ENCODE peak calls at places on chromosomes 2 and 18, in eight cellular contexts. G is sigmoid colon; L is CD8-positive, alpha-beta T cell; P is A673; F is heart right ventricle; C is mammary epithelial cell; K is neural progenitor cell; T is ovary. J is an unnamed sample. For H3K4me1, the result is how much of the 10 kb centered on the place peaks cover.

GRCh38 chr2:14352067-14352466 is 280.4 kb upstream of the LRATD1 start:
- DNase-seq in F (no peak), P (no peak), L (no peak), K (no peak), C (no peak), G (no peak), T (no peak), J (no peak)

GRCh38 chr18:2087877-2088673 is 483.2 kb downstream of the METTL4 start:
- DNase-seq in F (peak), K (no peak), P (no peak), L (no peak), T (no peak), C (peak), G (peak), J (no peak)

GRCh38 chr2:86753606-86754005 is 33.5 kb downstream of the RMND5A start:
- DNase-seq in G (no peak), L (no peak), C (no peak), P (no peak), F (no peak), T (no peak), K (no peak), J (no peak)

GRCh38 chr2:240269380-240269779 is 128.9 kb upstream of the OTOS start:
- DNase-seq in T (no peak), K (no peak), L (no peak), G (no peak), P (no peak), F (no peak), C (no peak), J (no peak)

GRCh38 chr2:99811544-99811943 is 321.7 kb upstream of the REV1 start:
- DNase-seq in L (no peak), T (no peak), F (no peak), G (no peak), P (no peak), C (peak), K (no peak), J (no peak)

GRCh38 chr2:236939751-236940229 is 145.9 kb upstream of the COPS8 start:
- DNase-seq in P (peak), T (no peak), L (no peak), F (no peak), C (no peak), G (no peak), K (no peak), J (no peak)

GRCh38 chr2:18855027-18855426 is 265.7 kb upstream of the NT5C1B start:
- DNase-seq in K (no peak), F (no peak), T (no peak), G (no peak), C (peak), P (no peak), L (no peak), J (no peak)

GRCh38 chr2:1791670-1792069 is 47.4 kb upstream of the PXDN start:
- DNase-seq in L (no peak), G (no peak), C (no peak), K (no peak), P (no peak), F (no peak), T (no peak), J (no peak)

GRCh38 chr2:71646028-71646427 is 192.7 kb downstream of the DYSF start:
- DNase-seq in L (no peak), K (no peak), T (no peak), P (no peak), G (peak), F (peak), C (peak), J (no peak)

GRCh38 chr2:196278491-196278911 is 107.1 kb upstream of the STK17B start:
- DNase-seq in K (no peak), T (no peak), C (peak), G (no peak), P (no peak), F (no peak), L (no peak), J (no peak)

GRCh38 chr2:17309741-17310339 is 208.4 kb downstream of the RAD51AP2 start:
- DNase-seq in F (no peak), T (no peak), P (peak), K (peak), G (no peak), L (no peak), C (peak), J (no peak)

GRCh38 chr2:62844311-62845090 is 139.0 kb downstream of the EHBP1 start:
- DNase-seq in C (no peak), P (no peak), F (no peak), G (no peak), K (no peak), T (no peak), L (no peak), J (no peak)

DNA sequence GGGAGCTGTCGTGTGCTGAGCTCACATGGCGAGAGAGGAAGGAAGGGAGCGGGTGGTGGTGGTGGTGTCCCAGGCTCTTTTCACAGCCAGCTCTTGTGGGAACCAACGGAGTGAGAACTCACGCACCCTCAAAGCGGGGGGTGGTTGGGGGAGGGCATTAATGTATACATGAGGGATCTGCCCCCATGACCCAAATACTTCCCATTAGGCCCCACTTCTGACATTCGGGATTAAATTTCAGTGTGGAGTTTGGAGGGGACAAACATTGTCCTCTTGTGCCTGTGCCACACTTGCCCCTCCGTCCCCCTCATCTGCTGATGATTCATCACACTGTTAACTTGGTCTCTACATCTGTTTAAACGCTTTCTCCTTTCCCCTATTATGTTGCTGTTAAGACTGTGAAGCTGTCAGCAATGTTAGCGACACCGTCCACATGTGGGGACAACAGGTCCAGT is 22.5 kb downstream of the INPP4A start:
- DNase-seq in P (no peak), F (no peak), T (no peak), G (peak), L (no peak), K (no peak), C (no peak), J (no peak)
- H3K4me1 ChIP-seq in P (under half), F (under half), T (under half), G (under half), L (half or more), K (under half), C (under half), J (under half)

GRCh38 chr2:54103454-54104314 is 11.7 kb upstream of the ACYP2 start:
- DNase-seq in K (peak), C (peak), F (no peak), P (peak), G (no peak), L (peak), T (no peak), J (no peak)
- TF ChIP-seq CTCF in K (no peak), C (peak), F (no peak), P (no peak), G (no peak), L (no peak), T (no peak), J (no peak)

GRCh38 chr18:55405655-55406373 is 182.2 kb downstream of the TCF4 start:
- DNase-seq in F (peak), K (peak), P (peak), G (peak), L (no peak), T (peak), C (peak), J (peak)

GRCh38 chr18:55404136-55404810 is 183.7 kb downstream of the TCF4 start:
- DNase-seq in L (no peak), G (no peak), K (no peak), T (no peak), P (no peak), C (no peak), F (no peak), J (no peak)

GRCh38 chr18:55406374-55407045 is 181.5 kb downstream of the TCF4 start:
- DNase-seq in L (no peak), P (no peak), F (no peak), G (no peak), C (no peak), K (no peak), T (no peak), J (no peak)

GRCh38 chr18:55403555-55403954 is 184.4 kb downstream of the TCF4 start:
- DNase-seq in G (no peak), P (no peak), K (no peak), T (no peak), F (no peak), C (no peak), L (no peak), J (no peak)

DNA sequence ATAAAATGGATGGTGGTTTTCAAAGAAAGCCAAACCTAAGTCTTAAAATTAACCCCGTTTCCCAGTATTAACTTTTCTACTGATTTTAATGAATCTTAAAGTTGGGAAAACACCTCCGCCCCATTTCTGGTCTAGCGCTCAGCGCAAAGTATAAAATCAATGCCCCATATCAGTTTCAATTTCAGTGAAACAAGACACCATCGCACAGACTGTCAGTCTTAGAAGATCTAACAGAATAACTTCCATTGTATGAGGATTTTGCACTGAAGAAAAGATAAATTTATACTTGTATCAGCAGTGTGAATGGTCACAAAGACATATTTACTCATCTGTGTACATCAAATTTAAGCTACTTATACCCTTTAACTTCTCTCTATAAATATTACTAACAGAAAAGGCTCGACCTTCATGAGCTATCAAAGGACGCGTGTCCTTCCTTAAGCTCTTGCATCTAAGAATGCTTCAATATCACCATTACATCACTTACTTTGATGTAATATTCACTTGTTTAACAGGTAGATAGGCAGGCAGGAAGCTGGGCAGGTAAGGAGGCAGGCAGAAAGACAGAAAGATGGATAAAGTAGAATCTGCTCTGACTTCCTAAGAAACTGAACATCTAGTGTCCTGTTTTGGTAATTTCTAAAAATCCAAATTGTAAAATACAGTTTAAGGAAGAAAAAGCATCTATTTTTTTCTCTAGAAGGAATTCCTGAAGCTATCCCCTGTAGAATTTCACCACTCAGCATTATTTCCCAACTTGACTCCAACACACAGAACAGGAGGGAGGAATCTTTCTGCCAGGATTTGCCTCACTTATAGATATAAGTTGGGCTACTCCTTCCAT is 183.0 kb downstream of the TCF4 start:
- DNase-seq in F (no peak), G (no peak), C (no peak), P (no peak), T (no peak), L (no peak), K (no peak), J (no peak)
- H3K4me1 ChIP-seq in F (half or more), G (under half), C (under half), P (half or more), T (under half), L (under half), K (half or more), J (under half)

GRCh38 chr18:62196079-62196478 is 9.0 kb downstream of the RELCH start:
- DNase-seq in P (no peak), L (no peak), K (no peak), G (no peak), F (no peak), T (no peak), C (no peak), J (no peak)
- TF ChIP-seq CTCF in P (no peak), L (no peak), K (peak), G (no peak), F (no peak), T (no peak), C (peak), J (no peak)

GRCh38 chr2:159093496-159093895 is 125.1 kb downstream of the TANC1 start:
- DNase-seq in T (no peak), G (no peak), L (no peak), F (no peak), P (peak), K (no peak), C (no peak), J (no peak)

GRCh38 chr2:159096896-159097295 is 128.5 kb downstream of the TANC1 start:
- DNase-seq in F (no peak), T (no peak), P (no peak), L (no peak), C (no peak), G (no peak), K (no peak), J (no peak)

GRCh38 chr2:159091981-159092380 is 123.5 kb downstream of the TANC1 start:
- DNase-seq in F (no peak), C (no peak), P (peak), L (no peak), T (no peak), K (no peak), G (no peak), J (no peak)

GRCh38 chr2:159095813-159096212 is 127.4 kb downstream of the TANC1 start:
- DNase-seq in T (no peak), C (no peak), P (no peak), F (no peak), K (no peak), G (no peak), L (no peak), J (no peak)

GRCh38 chr2:159094173-159094737 is 125.8 kb downstream of the TANC1 start:
- DNase-seq in F (peak), T (peak), L (no peak), K (no peak), G (peak), P (no peak), C (no peak), J (peak)
- H3K4me1 ChIP-seq in F (half or more), T (under half), L (under half), K (under half), G (half or more), P (under half), C (half or more), J (under half)

GRCh38 chr2:56012216-56012615 is 88.6 kb upstream of the EFEMP1 start:
- DNase-seq in T (no peak), C (no peak), L (no peak), G (no peak), K (no peak), F (no peak), P (no peak), J (no peak)
- TF ChIP-seq CTCF in T (no peak), C (no peak), L (no peak), G (no peak), K (no peak), F (no peak), P (no peak), J (no peak)

GRCh38 chr2:233865838-233866237 is 2.3 kb downstream of the MSL3B start:
- DNase-seq in P (no peak), F (no peak), K (peak), G (no peak), C (no peak), T (no peak), L (no peak), J (no peak)
- H3K4me1 ChIP-seq in P (under half), F (under half), K (under half), G (under half), C (under half), T (under half), L (under half), J (under half)

J was measured in mucosa of descending colon.